ENCODE peak calls at places on chromosomes 3 and 15, in ten cellular contexts. V, I, J, O, X, P, F, S, M and H are unnamed samples.
A peak's percentile ranks its signal among the peaks of the same experiment; 100 is the strongest.

GRCh38 chr15:94086360-94086759 is 145.0 kb upstream of the MCTP2 start:
- DNase-seq in P (no peak), S (no peak), O (no peak), J (peak; percentile 3), M (no peak), V (no peak), X (no peak), I (no peak), F (no peak), H (no peak)

GRCh38 chr3:154758109-154758868 is 321.8 kb upstream of the MME start:
- DNase-seq in P (no peak), F (no peak), S (no peak), I (peak; percentile 25), O (no peak), V (peak; percentile 11), X (no peak), M (peak; percentile 20), J (peak; percentile 66), H (no peak)

GRCh38 chr15:38073278-38073930 is 139.0 kb downstream of the TMCO5A start:
- DNase-seq in M (no peak), O (no peak), S (no peak), J (peak; percentile 65), V (peak; percentile 34), I (peak; percentile 38), X (no peak), F (peak; percentile 15), P (no peak), H (peak; percentile 65)

GRCh38 chr15:72813345-72814004 is 29.9 kb upstream of the ADPGK start:
- DNase-seq in J (no peak), M (no peak), X (no peak), I (peak; percentile 49), O (peak; percentile 42), V (no peak), S (no peak), P (no peak), F (no peak), H (no peak)

GRCh38 chr15:44692659-44693058 is 18.5 kb downstream of the PATL2 start:
- DNase-seq in I (no peak), X (no peak), M (no peak), F (no peak), S (no peak), O (no peak), V (no peak), J (no peak), P (no peak), H (no peak)

GRCh38 chr3:125148836-125149235 is 63.7 kb downstream of the SLC12A8 start:
- DNase-seq in P (no peak), M (no peak), O (peak; percentile 84), F (no peak), V (no peak), S (no peak), J (no peak), I (no peak), X (no peak), H (no peak)

GRCh38 chr3:71554649-71555048 is 28.9 kb downstream of the FOXP1 start:
- DNase-seq in I (no peak), X (no peak), J (no peak), F (no peak), O (no peak), S (no peak), V (no peak), P (no peak), M (no peak), H (no peak)

GRCh38 chr3:165339753-165340152 is 143.6 kb upstream of the SLITRK3 start:
- DNase-seq in M (no peak), F (no peak), P (no peak), O (no peak), I (peak; percentile 33), V (peak; percentile 27), S (peak; percentile 14), J (peak; percentile 9), X (no peak), H (no peak)

GRCh38 chr3:23256741-23257435 is 53.8 kb downstream of the UBE2E2 start:
- DNase-seq in O (no peak), F (no peak), J (no peak), M (no peak), X (no peak), I (no peak), S (no peak), V (no peak), P (no peak), H (no peak)

GRCh38 chr15:98805434-98806274 is 157.3 kb downstream of the IGF1R start:
- DNase-seq in P (peak; percentile 76), V (no peak), M (no peak), F (no peak), J (no peak), S (no peak), I (peak; percentile 73), X (no peak), O (no peak), H (no peak)
- TF ChIP-seq CTCF in P (no peak), V (peak; percentile 5), M (no peak), F (peak; percentile 15), J (peak; percentile 15), S (no peak), I (no peak), X (no peak), O (no peak), H (peak; percentile 33)

DNA sequence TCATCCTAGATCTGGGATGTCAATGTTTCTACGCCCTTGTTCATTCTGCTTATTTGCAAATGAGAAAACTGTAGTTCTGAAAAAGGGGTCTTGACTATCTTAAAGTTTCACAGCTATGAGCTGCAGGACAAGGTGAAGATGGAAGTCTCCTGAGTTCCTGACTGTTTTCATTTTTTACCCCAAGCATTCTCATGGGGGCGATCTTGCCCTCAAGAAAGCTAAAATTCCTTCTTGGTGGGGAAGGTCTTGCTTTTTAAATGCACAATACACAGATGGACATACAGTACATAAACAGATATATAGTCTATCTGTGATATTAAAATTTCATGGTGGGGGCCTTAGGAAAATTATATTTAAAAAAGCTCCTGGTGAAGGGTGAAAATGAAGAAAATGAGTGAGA is 32.4 kb downstream of the MASP1 start:
- DNase-seq in J (no peak), P (no peak), F (no peak), S (no peak), I (peak; percentile 32), M (no peak), V (no peak), O (no peak), X (no peak), H (no peak)
- TF ChIP-seq CTCF in J (no peak), P (no peak), F (no peak), S (no peak), I (peak; percentile 69), M (no peak), V (peak; percentile 17), O (no peak), X (no peak), H (no peak)

GRCh38 chr3:31725568-31725967 is 192.8 kb downstream of the STT3B start:
- DNase-seq in J (no peak), O (no peak), V (no peak), S (no peak), I (no peak), M (no peak), F (no peak), P (no peak), X (no peak), H (no peak)

GRCh38 chr3:31725976-31726375 is 193.3 kb downstream of the STT3B start:
- DNase-seq in F (no peak), P (no peak), X (no peak), O (no peak), J (no peak), I (no peak), V (no peak), S (no peak), M (no peak), H (no peak)

GRCh38 chr3:31724144-31724543 is 191.4 kb downstream of the STT3B start:
- DNase-seq in M (no peak), F (no peak), P (no peak), I (peak; percentile 78), O (no peak), X (no peak), S (no peak), V (no peak), J (no peak), H (no peak)

GRCh38 chr3:31721709-31722108 is 189.0 kb downstream of the STT3B start:
- DNase-seq in I (no peak), V (no peak), O (no peak), X (no peak), S (no peak), J (no peak), F (no peak), M (no peak), P (no peak), H (no peak)

DNA sequence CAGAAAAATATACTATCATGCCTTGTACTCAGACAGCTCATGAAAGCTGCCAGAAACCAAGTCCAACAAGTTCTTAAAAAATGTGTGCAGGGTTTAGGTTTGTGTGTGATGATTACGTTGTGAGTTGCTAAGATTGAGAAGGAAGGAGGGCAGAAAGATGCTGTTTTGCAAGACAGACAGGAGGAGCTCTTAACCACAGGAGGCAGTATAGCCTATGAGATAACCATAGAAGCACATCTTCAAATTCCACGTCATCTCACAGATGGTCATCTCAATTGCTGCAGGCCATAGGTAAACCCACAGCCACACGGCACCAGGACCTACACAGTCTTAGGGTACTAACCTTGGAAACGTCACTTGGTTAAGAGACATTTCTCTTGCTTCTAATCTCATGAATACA is 192.0 kb downstream of the STT3B start:
- DNase-seq in I (peak; percentile 69), O (no peak), V (no peak), J (peak; percentile 44), S (no peak), X (no peak), P (no peak), M (no peak), F (no peak), H (no peak)
- TF ChIP-seq CTCF in I (peak; percentile 74), O (no peak), V (peak; percentile 28), J (peak; percentile 33), S (no peak), X (no peak), P (peak; percentile 33), M (peak; percentile 20), F (peak; percentile 12), H (no peak)

GRCh38 chr3:187951452-187952190 is 202.3 kb upstream of the LPP start:
- DNase-seq in F (no peak), S (no peak), O (no peak), P (no peak), J (no peak), M (no peak), X (no peak), V (no peak), I (no peak), H (no peak)

GRCh38 chr3:187950671-187951070 is 203.3 kb upstream of the LPP start:
- DNase-seq in M (no peak), P (no peak), X (no peak), F (no peak), S (no peak), I (no peak), J (no peak), V (no peak), O (no peak), H (no peak)

GRCh38 chr3:187946981-187947380 is 201.7 kb upstream of the BCL6 start:
- DNase-seq in V (no peak), O (no peak), P (no peak), X (no peak), M (no peak), F (no peak), I (no peak), J (no peak), S (no peak), H (peak; percentile 4)

GRCh38 chr3:187947927-187948682 is 202.8 kb upstream of the BCL6 start:
- DNase-seq in F (no peak), M (no peak), J (no peak), O (no peak), P (no peak), X (no peak), V (no peak), I (no peak), S (no peak), H (no peak)

GRCh38 chr3:187949093-187949820 is 204.0 kb upstream of the BCL6 start:
- DNase-seq in X (no peak), O (no peak), V (no peak), J (no peak), M (no peak), P (no peak), F (no peak), I (no peak), S (no peak), H (no peak)
- TF ChIP-seq CTCF in X (no peak), O (no peak), V (no peak), J (no peak), M (no peak), P (no peak), F (no peak), I (no peak), S (no peak), H (no peak)